ENCODE peak calls at places on chromosomes 7 and 10, in four cellular contexts. C, P, Q and I are unnamed samples.

GRCh38 chr10:113135025-113135424 is 185.0 kb downstream of the TCF7L2 start:
- DNase-seq in Q (no peak), P (no peak), C (no peak), I (no peak)

GRCh38 chr10:80177781-80178636 is 27.3 kb downstream of the ANXA11 start:
- DNase-seq in P (no peak), Q (no peak), C (no peak), I (no peak)

GRCh38 chr7:137681657-137682562 is 164.9 kb downstream of the DGKI start:
- DNase-seq in P (no peak), C (no peak), Q (no peak), I (no peak)

GRCh38 chr10:48574322-48574796 is 30.5 kb downstream of the ARHGAP22 start:
- DNase-seq in Q (no peak), P (no peak), C (no peak), I (no peak)

GRCh38 chr7:95649546-95649945 is 53.2 kb upstream of the PDK4 start:
- DNase-seq in P (no peak), Q (no peak), C (no peak), I (no peak)

GRCh38 chr10:46106410-46107255 is 60.6 kb upstream of the MSMB start:
- DNase-seq in C (peak), P (no peak), Q (peak), I (peak)

GRCh38 chr10:72455889-72456588 is 101.3 kb upstream of the DNAJB12 start:
- DNase-seq in C (no peak), P (no peak), Q (no peak), I (no peak)

GRCh38 chr7:132400667-132401142 is 175.6 kb downstream of the PLXNA4 start:
- DNase-seq in C (no peak), P (no peak), Q (no peak), I (no peak)

GRCh38 chr7:98697485-98698240 is 80.6 kb downstream of the NPTX2 start:
- DNase-seq in P (no peak), Q (no peak), C (no peak), I (no peak)

GRCh38 chr7:55432937-55433784 is 68.0 kb downstream of the LANCL2 start:
- DNase-seq in C (peak), Q (peak), P (no peak), I (peak)

GRCh38 chr10:89367529-89367928 is 10.3 kb upstream of the IFIT1B start:
- DNase-seq in C (no peak), Q (no peak), P (peak), I (no peak)

GRCh38 chr10:33657913-33658312 is 323.4 kb upstream of the NRP1 start:
- DNase-seq in C (no peak), P (no peak), Q (no peak), I (no peak)

GRCh38 chr10:47044741-47045140 is 133.5 kb downstream of the PTPN20 start:
- DNase-seq in Q (no peak), C (peak), P (no peak), I (no peak)

GRCh38 chr10:82969405-82969804 is 1094.4 kb downstream of the NRG3 start:
- DNase-seq in Q (no peak), P (no peak), C (peak), I (no peak)

GRCh38 chr10:26627320-26627719 is 70.2 kb upstream of the PDSS1 start:
- DNase-seq in P (no peak), Q (peak), C (no peak), I (peak)

GRCh38 chr7:14902589-14902963 is at the start of gene DGKB:
- DNase-seq in C (peak), P (no peak), Q (no peak), I (no peak)

GRCh38 chr7:145183069-145183468 is 347.2 kb upstream of the TPK1 start:
- DNase-seq in P (no peak), C (no peak), Q (no peak), I (no peak)

GRCh38 chr7:43872401-43873165 is 3.3 kb upstream of the MRPS24 start:
- DNase-seq in P (no peak), C (peak), Q (no peak), I (no peak)

GRCh38 chr10:46555713-46556514 is 544 bp downstream of the GPRIN2 start:
- DNase-seq in Q (no peak), P (no peak), C (no peak), I (peak)

GRCh38 chr7:139560678-139561077 is 37.2 kb downstream of the CLEC2L start:
- DNase-seq in P (no peak), C (peak), Q (no peak), I (no peak)

GRCh38 chr7:91836065-91836368 is 44.5 kb downstream of the MTERF1 start:
- DNase-seq in P (no peak), Q (no peak), C (no peak), I (no peak)

GRCh38 chr7:33774762-33775523 is 130.4 kb upstream of the BMPER start:
- DNase-seq in Q (no peak), P (no peak), C (no peak), I (no peak)

DNA sequence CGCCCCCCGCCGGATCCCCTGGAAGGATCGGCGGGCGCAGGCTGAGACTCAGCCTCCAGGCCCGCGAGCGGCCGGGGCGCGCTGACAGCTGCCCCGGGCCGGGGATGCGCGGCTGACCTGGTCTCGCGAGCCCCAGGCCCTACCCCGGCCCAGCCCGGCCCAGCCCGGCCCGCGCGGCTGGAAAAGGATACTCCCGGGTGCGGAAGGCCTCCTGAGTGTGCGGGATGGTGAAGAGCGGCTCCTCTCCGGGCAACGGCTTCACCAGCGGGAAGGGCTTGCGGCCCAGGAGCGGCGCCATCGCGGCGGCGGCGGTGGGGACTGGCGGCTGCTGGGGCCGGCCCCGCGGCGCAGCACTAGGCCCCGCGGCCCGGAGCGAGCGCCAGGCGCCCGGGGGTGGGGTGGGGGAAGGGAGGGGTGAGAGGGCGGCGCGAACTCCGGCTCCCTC is 435 bp downstream of the BAZ1B start:
- DNase-seq in C (peak), P (no peak), Q (peak), I (peak)
- TF ChIP-seq PBX3 in C (no peak), P (no peak), Q (no peak), I (no peak)

DNA sequence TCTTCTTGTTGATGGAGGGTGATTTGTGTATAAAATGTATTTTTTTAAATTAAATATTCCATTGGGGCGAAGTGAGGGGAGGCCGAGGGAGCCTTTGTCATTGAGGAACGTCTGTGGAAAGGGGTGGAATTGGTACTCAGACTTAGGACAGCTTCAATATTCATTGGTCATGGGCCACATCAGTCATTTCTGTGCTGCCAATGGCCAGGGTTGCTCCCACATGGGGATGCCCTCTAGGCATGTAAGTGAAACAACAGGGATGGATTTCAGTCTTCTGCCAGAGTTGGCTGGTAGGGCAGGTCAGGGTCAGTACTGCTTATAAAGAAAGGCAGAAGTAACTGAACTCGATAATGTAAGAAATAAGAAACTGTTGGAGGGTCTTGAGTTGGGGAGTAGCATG is 47.2 kb downstream of the NEURL1 start:
- DNase-seq in P (no peak), Q (no peak), C (peak), I (no peak)
- TF ChIP-seq MAX in P (no peak), Q (no peak), C (no peak), I (no peak)

GRCh38 chr10:84818956-84819355 is 490.6 kb downstream of the CCSER2 start:
- DNase-seq in P (no peak), Q (no peak), C (no peak), I (no peak)
- TF ChIP-seq PBX3 in P (no peak), Q (no peak), C (no peak), I (no peak)

GRCh38 chr10:122500194-122500593 is 38.8 kb downstream of the HTRA1 start:
- DNase-seq in P (no peak), C (no peak), Q (no peak), I (no peak)
- TF ChIP-seq MAX in P (no peak), C (no peak), Q (no peak), I (no peak)

GRCh38 chr7:20459411-20459810 is 128.7 kb downstream of the ITGB8 start:
- DNase-seq in P (no peak), Q (no peak), C (no peak), I (no peak)

GRCh38 chr7:20454202-20454601 is 123.5 kb downstream of the ITGB8 start:
- DNase-seq in Q (no peak), P (no peak), C (no peak), I (no peak)

DNA sequence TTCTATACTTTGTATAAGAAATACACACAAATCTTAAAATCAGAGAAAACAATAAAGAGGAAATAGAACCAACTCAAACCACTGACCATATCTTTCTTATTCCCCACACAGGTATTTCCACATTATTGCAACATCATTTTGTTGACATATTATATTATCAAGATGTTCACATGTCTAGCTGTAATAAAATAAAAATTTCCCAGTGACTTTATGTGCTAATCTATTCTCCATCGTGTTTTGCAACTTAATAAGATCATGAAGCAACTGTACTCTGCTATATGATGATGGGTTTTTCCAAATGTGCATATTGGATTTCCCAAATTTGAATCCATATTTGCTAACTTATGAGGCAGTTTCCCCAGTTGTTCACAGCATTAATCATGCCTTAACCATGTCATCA is 127.8 kb downstream of the ITGB8 start:
- DNase-seq in C (no peak), Q (no peak), P (no peak), I (no peak)
- TF ChIP-seq PBX3 in C (no peak), Q (no peak), P (no peak), I (no peak)

DNA sequence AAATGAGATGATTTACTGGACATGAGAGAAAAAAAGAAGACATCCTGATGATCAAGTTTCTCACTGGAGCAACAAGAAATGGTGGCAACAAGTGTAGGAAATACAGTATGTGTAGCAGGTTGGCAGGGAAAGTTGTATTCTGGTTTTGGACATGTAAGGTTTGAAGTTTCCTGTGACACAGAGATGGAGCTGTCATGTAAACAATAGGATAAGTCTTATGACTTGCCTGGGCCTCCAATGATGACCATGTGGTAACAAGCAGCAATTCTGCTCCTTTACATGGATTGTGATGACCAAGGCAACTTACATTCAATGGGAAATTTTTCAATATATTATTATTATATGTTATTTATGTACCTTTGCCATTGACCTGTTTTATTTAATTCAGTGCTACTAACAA is 125.4 kb downstream of the KMT2E start:
- DNase-seq in P (no peak), Q (no peak), C (no peak), I (no peak)
- TF ChIP-seq MAX in P (no peak), Q (no peak), C (no peak), I (no peak)

GRCh38 chr7:68680235-68680872 is 917.9 kb upstream of the AUTS2 start:
- DNase-seq in Q (no peak), C (no peak), P (no peak), I (no peak)

GRCh38 chr7:68688416-68689086 is 909.7 kb upstream of the AUTS2 start:
- DNase-seq in C (no peak), P (no peak), Q (no peak), I (no peak)

GRCh38 chr7:68689087-68689433 is 909.2 kb upstream of the AUTS2 start:
- DNase-seq in P (no peak), Q (no peak), C (no peak), I (no peak)

GRCh38 chr7:68679456-68680234 is 918.6 kb upstream of the AUTS2 start:
- DNase-seq in Q (no peak), C (no peak), P (no peak), I (no peak)

GRCh38 chr7:68684246-68684850 is 913.9 kb upstream of the AUTS2 start:
- DNase-seq in P (no peak), C (no peak), Q (no peak), I (no peak)
- TF ChIP-seq PBX3 in P (no peak), C (peak), Q (no peak), I (no peak)

GRCh38 chr7:121376982-121377381 is 19.1 kb downstream of the FAM3C start:
- DNase-seq in Q (no peak), C (no peak), P (no peak), I (no peak)
- TF ChIP-seq MAX in Q (no peak), C (no peak), P (no peak), I (no peak)